ENCODE peak calls at places on chromosomes 1 and 21, in nine cellular contexts. One of them, this sample, is unnamed.

GRCh38 chr1:180691322-180691721 is 59.5 kb downstream of the XPR1 start:
- DNase-seq in K562: no peak
- DNase-seq in H9: no peak
- DNase-seq in heart left ventricle: no peak
- DNase-seq in foreskin fibroblast: no peak
- DNase-seq in AG04450: no peak
- DNase-seq in neural crest cell: no peak
- DNase-seq in BJ: no peak
- DNase-seq in stomach: no peak
- DNase-seq in this sample: no peak

GRCh38 chr21:34796518-34797201 is 127.9 kb downstream of the CLIC6 start:
- DNase-seq in neural crest cell: no peak
- DNase-seq in H9: no peak
- DNase-seq in foreskin fibroblast: no peak
- DNase-seq in stomach: no peak
- DNase-seq in AG04450: no peak
- DNase-seq in BJ: no peak
- DNase-seq in K562: no peak
- DNase-seq in heart left ventricle: no peak
- DNase-seq in this sample: no peak

GRCh38 chr1:62882161-62882560 is 98.2 kb downstream of the ATG4C start:
- DNase-seq in AG04450: no peak
- DNase-seq in neural crest cell: peak; percentile 15
- DNase-seq in H9: no peak
- DNase-seq in K562: no peak
- DNase-seq in heart left ventricle: no peak
- DNase-seq in BJ: no peak
- DNase-seq in stomach: no peak
- DNase-seq in foreskin fibroblast: no peak
- DNase-seq in this sample: no peak

GRCh38 chr1:66852870-66853269 is 51.8 kb upstream of the INSL5 start:
- DNase-seq in K562: no peak
- DNase-seq in neural crest cell: no peak
- DNase-seq in AG04450: no peak
- DNase-seq in foreskin fibroblast: no peak
- DNase-seq in H9: no peak
- DNase-seq in heart left ventricle: no peak
- DNase-seq in stomach: no peak
- DNase-seq in BJ: no peak
- DNase-seq in this sample: no peak

GRCh38 chr1:65435987-65436386 is 15.5 kb downstream of the LEPR start:
- DNase-seq in neural crest cell: no peak
- DNase-seq in BJ: no peak
- DNase-seq in foreskin fibroblast: peak; percentile 66
- DNase-seq in H9: no peak
- DNase-seq in heart left ventricle: no peak
- DNase-seq in K562: no peak
- DNase-seq in stomach: no peak
- DNase-seq in AG04450: no peak
- DNase-seq in this sample: peak; percentile 55

GRCh38 chr1:8031176-8031785 is 5.2 kb upstream of the ERRFI1 start:
- DNase-seq in H9: no peak
- DNase-seq in neural crest cell: no peak
- DNase-seq in BJ: no peak
- DNase-seq in AG04450: no peak
- DNase-seq in stomach: no peak
- DNase-seq in heart left ventricle: no peak
- DNase-seq in K562: no peak
- DNase-seq in foreskin fibroblast: peak; percentile 54
- DNase-seq in this sample: peak; percentile 50

GRCh38 chr1:156898151-156898550 is 4.6 kb downstream of the PEAR1 start:
- DNase-seq in H9: no peak
- DNase-seq in heart left ventricle: peak; percentile 71
- DNase-seq in neural crest cell: no peak
- DNase-seq in stomach: peak; percentile 30
- DNase-seq in foreskin fibroblast: peak; percentile 51
- DNase-seq in BJ: no peak
- DNase-seq in K562: no peak
- DNase-seq in AG04450: peak; percentile 24
- DNase-seq in this sample: no peak

GRCh38 chr1:236854602-236854978 is 59.5 kb downstream of the MTR start:
- DNase-seq in H9: no peak
- DNase-seq in AG04450: peak; percentile 8
- DNase-seq in BJ: peak; percentile 72
- DNase-seq in foreskin fibroblast: peak; percentile 66
- DNase-seq in heart left ventricle: no peak
- DNase-seq in neural crest cell: no peak
- DNase-seq in stomach: no peak
- DNase-seq in K562: no peak
- DNase-seq in this sample: peak; percentile 81

GRCh38 chr1:160420881-160421842 is 20.8 kb downstream of the VANGL2 start:
- DNase-seq in neural crest cell: no peak
- DNase-seq in H9: no peak
- DNase-seq in stomach: no peak
- DNase-seq in heart left ventricle: no peak
- DNase-seq in BJ: no peak
- DNase-seq in K562: no peak
- DNase-seq in foreskin fibroblast: no peak
- DNase-seq in AG04450: no peak
- DNase-seq in this sample: no peak

GRCh38 chr1:233240839-233241682 is 54.5 kb downstream of the PCNX2 start:
- DNase-seq in K562: peak; percentile 40
- DNase-seq in stomach: peak; percentile 65
- DNase-seq in neural crest cell: peak; percentile 56
- DNase-seq in BJ: no peak
- DNase-seq in foreskin fibroblast: peak; percentile 82
- DNase-seq in heart left ventricle: peak; percentile 61
- DNase-seq in AG04450: no peak
- DNase-seq in H9: peak; percentile 42
- DNase-seq in this sample: no peak

GRCh38 chr1:237429252-237429651 is 387.3 kb downstream of the RYR2 start:
- DNase-seq in K562: no peak
- DNase-seq in neural crest cell: no peak
- DNase-seq in foreskin fibroblast: no peak
- DNase-seq in AG04450: no peak
- DNase-seq in H9: no peak
- DNase-seq in BJ: no peak
- DNase-seq in heart left ventricle: no peak
- DNase-seq in stomach: no peak
- DNase-seq in this sample: no peak

GRCh38 chr1:70331962-70332361 is 22.6 kb downstream of the ANKRD13C start:
- DNase-seq in stomach: no peak
- DNase-seq in foreskin fibroblast: no peak
- DNase-seq in neural crest cell: no peak
- DNase-seq in BJ: no peak
- DNase-seq in AG04450: no peak
- DNase-seq in heart left ventricle: no peak
- DNase-seq in K562: no peak
- DNase-seq in H9: no peak
- DNase-seq in this sample: peak; percentile 3

GRCh38 chr1:100734716-100735115 is 15.2 kb downstream of the VCAM1 start:
- DNase-seq in H9: no peak
- DNase-seq in AG04450: peak; percentile 37
- DNase-seq in heart left ventricle: no peak
- DNase-seq in stomach: no peak
- DNase-seq in neural crest cell: no peak
- DNase-seq in foreskin fibroblast: peak; percentile 52
- DNase-seq in K562: no peak
- DNase-seq in BJ: peak; percentile 87
- DNase-seq in this sample: peak; percentile 49

DNA sequence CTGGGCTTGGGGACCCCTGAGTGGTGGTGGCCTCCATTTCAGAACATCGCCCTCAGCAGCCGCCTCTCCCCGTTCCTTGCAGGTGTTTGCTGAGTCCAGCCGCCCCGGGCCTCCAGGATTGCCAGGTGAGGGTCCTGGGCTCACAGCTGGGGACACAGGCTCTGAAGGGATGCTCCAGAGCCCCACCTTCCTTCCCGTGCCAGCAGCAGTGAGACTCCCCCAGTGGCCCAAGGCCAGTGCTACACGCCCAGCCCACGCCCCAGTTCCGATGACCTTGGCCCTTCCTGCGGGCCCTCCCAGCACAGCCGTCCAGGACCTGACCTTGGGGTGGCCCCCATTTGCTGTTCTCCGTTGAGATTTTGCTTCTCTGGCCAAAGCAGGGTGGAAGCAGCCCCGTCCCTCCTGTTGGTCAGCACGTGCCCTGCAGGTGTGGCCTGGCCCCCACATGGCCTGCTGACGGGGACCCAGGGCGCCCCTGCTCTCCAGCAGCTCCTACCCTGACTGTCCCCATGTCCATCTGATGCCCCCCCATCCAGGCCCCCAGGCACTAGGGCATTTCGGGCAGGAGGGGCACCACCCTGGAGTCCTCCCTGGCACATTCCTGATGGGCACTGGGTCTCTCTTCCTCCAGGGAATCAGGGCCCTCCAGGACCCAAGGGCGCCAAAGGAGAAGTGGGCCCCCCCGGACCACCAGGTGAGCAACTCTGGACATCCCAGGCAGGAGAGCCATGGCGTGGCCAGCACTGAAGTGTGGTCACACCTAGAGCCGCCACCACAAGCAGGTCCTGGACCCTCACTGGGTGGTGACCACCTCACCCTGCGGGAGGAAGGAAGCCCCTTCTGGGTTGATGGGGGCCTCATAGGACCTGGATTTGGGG is 45.0 kb downstream of the SLC19A1 start:
- DNase-seq in stomach: no peak
- DNase-seq in foreskin fibroblast: no peak
- DNase-seq in H9: no peak
- DNase-seq in BJ: no peak
- DNase-seq in heart left ventricle: peak; percentile 18
- DNase-seq in AG04450: no peak
- DNase-seq in K562: no peak
- DNase-seq in neural crest cell: no peak
- DNase-seq in this sample: no peak
- TF ChIP-seq CTCF in stomach: no peak
- TF ChIP-seq CTCF in foreskin fibroblast: no peak
- TF ChIP-seq CTCF in H9: no peak
- TF ChIP-seq CTCF in BJ: no peak
- TF ChIP-seq CTCF in heart left ventricle: no peak
- TF ChIP-seq CTCF in AG04450: no peak
- TF ChIP-seq CTCF in K562: no peak
- TF ChIP-seq CTCF in neural crest cell: no peak
- TF ChIP-seq CTCF in this sample: peak; percentile 25

DNA sequence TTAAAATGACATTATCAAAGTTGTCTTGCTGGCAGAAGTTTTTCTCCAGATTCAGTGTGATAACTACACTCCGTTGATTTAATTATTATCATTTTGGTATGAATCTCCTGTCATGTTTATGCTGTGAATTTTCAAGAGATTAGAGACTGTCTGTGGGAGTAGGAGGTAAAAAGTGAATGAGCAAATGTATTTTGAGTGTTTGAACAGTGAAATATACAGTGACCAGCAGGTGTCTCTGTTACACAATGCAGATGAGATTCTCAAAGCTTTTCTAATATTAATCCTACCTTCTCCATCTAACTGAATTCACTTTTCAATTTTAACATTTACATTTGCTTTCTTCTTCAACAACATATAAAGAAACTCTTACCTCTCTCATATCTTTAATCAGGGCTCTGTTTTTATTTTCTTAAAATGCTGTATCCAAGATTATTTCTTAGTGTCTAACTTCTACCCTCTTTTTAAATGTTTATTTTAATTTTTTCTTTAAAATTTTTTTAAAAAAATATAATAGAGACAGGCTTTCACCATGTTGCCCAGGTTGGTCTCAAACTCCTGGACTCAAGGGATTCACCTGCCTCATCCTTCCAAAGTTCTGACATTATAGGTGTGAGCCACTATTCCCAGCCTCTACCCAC is 20.9 kb upstream of the HSPA13 start:
- DNase-seq in K562: peak; percentile 36
- DNase-seq in stomach: no peak
- DNase-seq in neural crest cell: no peak
- DNase-seq in heart left ventricle: no peak
- DNase-seq in AG04450: no peak
- DNase-seq in foreskin fibroblast: peak; percentile 55
- DNase-seq in H9: no peak
- DNase-seq in BJ: no peak
- DNase-seq in this sample: peak; percentile 19
- TF ChIP-seq CTCF in K562: peak; percentile 81
- TF ChIP-seq CTCF in stomach: peak; percentile 44
- TF ChIP-seq CTCF in neural crest cell: peak; percentile 80
- TF ChIP-seq CTCF in heart left ventricle: peak; percentile 60
- TF ChIP-seq CTCF in AG04450: peak; percentile 66
- TF ChIP-seq CTCF in foreskin fibroblast: peak; percentile 40
- TF ChIP-seq CTCF in H9: peak; percentile 68
- TF ChIP-seq CTCF in BJ: peak; percentile 51
- TF ChIP-seq CTCF in this sample: peak; percentile 83

GRCh38 chr1:11266268-11267074 is 4.1 kb upstream of the MTOR start:
- DNase-seq in H9: no peak
- DNase-seq in AG04450: no peak
- DNase-seq in stomach: no peak
- DNase-seq in K562: no peak
- DNase-seq in BJ: no peak
- DNase-seq in heart left ventricle: no peak
- DNase-seq in foreskin fibroblast: no peak
- DNase-seq in neural crest cell: no peak
- DNase-seq in this sample: no peak

DNA sequence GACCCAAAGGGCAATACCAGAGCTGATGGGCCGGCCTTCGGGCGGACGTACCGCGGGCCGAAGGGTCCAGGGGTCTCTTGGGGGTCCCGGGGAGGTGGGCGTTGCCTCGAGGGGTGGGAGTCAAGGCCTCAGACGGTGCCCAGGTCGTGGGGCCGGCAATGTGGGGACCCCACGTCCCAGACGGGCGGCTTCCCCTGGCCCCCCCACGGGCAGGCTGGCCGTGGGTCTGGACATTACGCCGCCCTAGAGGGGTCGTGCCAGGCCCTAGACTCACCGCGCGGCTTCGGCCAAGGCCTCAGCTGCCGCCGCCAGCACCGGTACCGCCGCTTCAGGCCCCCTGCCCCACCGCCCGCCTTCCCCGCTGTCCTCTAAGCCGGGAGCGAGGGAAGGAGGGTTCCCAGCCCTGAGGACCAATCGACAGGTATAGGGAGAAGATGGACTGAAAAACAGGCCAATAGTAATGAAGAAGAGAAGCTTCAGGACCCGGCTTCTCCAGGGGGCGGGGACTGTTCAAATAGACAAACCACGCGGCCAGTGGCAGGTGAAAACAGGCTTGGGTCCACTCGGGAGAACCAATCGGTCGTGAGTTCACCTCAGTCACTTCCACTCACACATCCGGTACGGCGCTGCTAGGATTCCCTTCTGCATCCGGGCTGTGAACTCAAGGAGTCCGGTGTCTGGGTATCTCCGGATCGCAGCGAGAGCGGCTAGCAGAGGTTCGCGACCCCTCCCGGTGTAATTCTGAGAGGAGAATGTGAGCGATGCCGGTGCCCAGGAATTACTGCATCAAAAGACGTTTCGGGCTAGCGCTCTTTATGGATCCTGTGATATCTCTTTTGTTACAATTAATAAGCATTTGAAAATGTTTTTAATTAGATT is at the start of gene MTOR:
- DNase-seq in BJ: peak; percentile 99
- DNase-seq in stomach: peak; percentile 99
- DNase-seq in K562: peak; percentile 100
- DNase-seq in AG04450: peak; percentile 100
- DNase-seq in foreskin fibroblast: peak; percentile 100
- DNase-seq in neural crest cell: peak; percentile 95
- DNase-seq in H9: peak; percentile 100
- DNase-seq in heart left ventricle: peak; percentile 99
- DNase-seq in this sample: peak; percentile 100
- TF ChIP-seq CTCF in BJ: peak; percentile 29
- TF ChIP-seq CTCF in stomach: no peak
- TF ChIP-seq CTCF in K562: peak; percentile 45
- TF ChIP-seq CTCF in AG04450: peak; percentile 24
- TF ChIP-seq CTCF in foreskin fibroblast: no peak
- TF ChIP-seq CTCF in neural crest cell: no peak
- TF ChIP-seq CTCF in H9: peak; percentile 34
- TF ChIP-seq CTCF in heart left ventricle: peak; percentile 36
- TF ChIP-seq CTCF in this sample: peak; percentile 33

GRCh38 chr1:147273409-147274307 is 31.2 kb downstream of the CHD1L start:
- DNase-seq in heart left ventricle: no peak
- DNase-seq in K562: peak; percentile 72
- DNase-seq in stomach: no peak
- DNase-seq in H9: no peak
- DNase-seq in AG04450: peak; percentile 65
- DNase-seq in foreskin fibroblast: peak; percentile 91
- DNase-seq in BJ: peak; percentile 66
- DNase-seq in neural crest cell: peak; percentile 22
- DNase-seq in this sample: peak; percentile 82
- TF ChIP-seq CTCF in heart left ventricle: peak; percentile 63
- TF ChIP-seq CTCF in K562: peak; percentile 76
- TF ChIP-seq CTCF in stomach: peak; percentile 40
- TF ChIP-seq CTCF in H9: peak; percentile 75
- TF ChIP-seq CTCF in AG04450: peak; percentile 44
- TF ChIP-seq CTCF in foreskin fibroblast: peak; percentile 12
- TF ChIP-seq CTCF in BJ: peak; percentile 22
- TF ChIP-seq CTCF in neural crest cell: peak; percentile 79
- TF ChIP-seq CTCF in this sample: peak; percentile 74